ENCODE peak calls at places on chromosomes 16 and 17, in nine cellular contexts. W, Z, H, S, G, F, O, Q and L are unnamed samples.

GRCh38 chr16:70577256-70577698 is 53.7 kb downstream of the SF3B3 start:
- DNase-seq in W (no peak), Z (peak; percentile 37), H (peak; percentile 39), S (no peak), G (no peak), F (no peak), O (no peak), Q (no peak), L (no peak)

GRCh38 chr17:76523084-76524037 is 14.1 kb downstream of the CYGB start:
- DNase-seq in W (peak; percentile 88), Z (no peak), H (peak; percentile 89), S (no peak), G (no peak), F (peak; percentile 93), O (peak; percentile 70), Q (peak; percentile 22), L (peak; percentile 47)

GRCh38 chr17:63587770-63588169 is 12.9 kb upstream of the TACO1 start:
- DNase-seq in W (no peak), Z (no peak), H (no peak), S (no peak), G (no peak), F (no peak), O (no peak), Q (no peak), L (no peak)

GRCh38 chr16:54398986-54399385 is 112.4 kb upstream of the IRX3 start:
- DNase-seq in W (no peak), Z (peak; percentile 20), H (no peak), S (no peak), G (no peak), F (no peak), O (no peak), Q (no peak), L (no peak)

GRCh38 chr17:4304417-4305027 is 40.7 kb upstream of the ANKFY1 start:
- DNase-seq in W (peak; percentile 33), Z (peak; percentile 3), H (peak; percentile 70), S (peak; percentile 22), G (no peak), F (peak; percentile 74), O (no peak), Q (peak; percentile 10), L (peak; percentile 57)

GRCh38 chr17:44785921-44786320 is 27.1 kb downstream of the ADAM11 start:
- DNase-seq in W (no peak), Z (no peak), H (no peak), S (no peak), G (no peak), F (no peak), O (no peak), Q (no peak), L (no peak)

GRCh38 chr17:33334703-33335102 is 41.6 kb upstream of the ASIC2 start:
- DNase-seq in W (no peak), Z (no peak), H (no peak), S (no peak), G (no peak), F (no peak), O (no peak), Q (no peak), L (no peak)

GRCh38 chr17:7048968-7049367 is 5.1 kb upstream of the SLC16A11 start:
- DNase-seq in W (no peak), Z (no peak), H (no peak), S (no peak), G (no peak), F (no peak), O (no peak), Q (no peak), L (peak; percentile 30)

GRCh38 chr16:81524382-81524781 is 79.8 kb downstream of the CMIP start:
- DNase-seq in W (no peak), Z (no peak), H (peak; percentile 40), S (no peak), G (no peak), F (no peak), O (peak; percentile 13), Q (no peak), L (no peak)

GRCh38 chr16:87339086-87339723 is 22.0 kb upstream of the C16orf95 start:
- DNase-seq in W (no peak), Z (no peak), H (no peak), S (no peak), G (no peak), F (no peak), O (no peak), Q (no peak), L (no peak)

GRCh38 chr17:79943354-79944241 is 92.1 kb downstream of the TBC1D16 start:
- DNase-seq in W (peak; percentile 15), Z (no peak), H (no peak), S (no peak), G (no peak), F (no peak), O (no peak), Q (no peak), L (no peak)